ENCODE peak calls at places on chromosomes 7 and 10, in seven cellular contexts. One of them, this sample, is unnamed.

GRCh38 chr7:140403878-140404564 is at the start of gene RAB19:
- DNase-seq in heart right ventricle: no peak
- DNase-seq in IMR-90: no peak
- DNase-seq in tibial nerve: no peak
- DNase-seq in thyroid gland: peak
- DNase-seq in A549: no peak
- DNase-seq in left ventricle myocardium inferior: no peak
- DNase-seq in this sample: no peak

GRCh38 chr7:47621347-47621746 is 39.4 kb upstream of the TNS3 start:
- DNase-seq in heart right ventricle: no peak
- DNase-seq in IMR-90: no peak
- DNase-seq in tibial nerve: no peak
- DNase-seq in thyroid gland: no peak
- DNase-seq in A549: no peak
- DNase-seq in left ventricle myocardium inferior: no peak
- DNase-seq in this sample: no peak

GRCh38 chr7:20598479-20599419 is 16.7 kb upstream of the ABCB5 start:
- DNase-seq in heart right ventricle: no peak
- DNase-seq in IMR-90: peak
- DNase-seq in tibial nerve: peak
- DNase-seq in thyroid gland: peak
- DNase-seq in A549: peak
- DNase-seq in left ventricle myocardium inferior: no peak
- DNase-seq in this sample: no peak

GRCh38 chr7:40047661-40048060 is 86.8 kb downstream of the MPLKIP start:
- DNase-seq in heart right ventricle: no peak
- DNase-seq in IMR-90: no peak
- DNase-seq in tibial nerve: no peak
- DNase-seq in thyroid gland: no peak
- DNase-seq in A549: no peak
- DNase-seq in left ventricle myocardium inferior: no peak
- DNase-seq in this sample: no peak

GRCh38 chr10:82245157-82245556 is 370.2 kb downstream of the NRG3 start:
- DNase-seq in heart right ventricle: no peak
- DNase-seq in IMR-90: no peak
- DNase-seq in tibial nerve: no peak
- DNase-seq in thyroid gland: no peak
- DNase-seq in A549: no peak
- DNase-seq in left ventricle myocardium inferior: no peak
- DNase-seq in this sample: no peak

GRCh38 chr10:49362596-49363260 is 33.2 kb downstream of the DRGX start:
- DNase-seq in heart right ventricle: no peak
- DNase-seq in IMR-90: no peak
- DNase-seq in tibial nerve: no peak
- DNase-seq in thyroid gland: no peak
- DNase-seq in A549: no peak
- DNase-seq in left ventricle myocardium inferior: no peak
- DNase-seq in this sample: no peak

GRCh38 chr10:51425431-51425830 is 274.0 kb downstream of the CSTF2T start:
- DNase-seq in heart right ventricle: peak
- DNase-seq in IMR-90: no peak
- DNase-seq in tibial nerve: no peak
- DNase-seq in thyroid gland: no peak
- DNase-seq in A549: no peak
- DNase-seq in left ventricle myocardium inferior: peak
- DNase-seq in this sample: no peak

GRCh38 chr7:7157177-7157886 is 25.0 kb upstream of the C1GALT1 start:
- DNase-seq in heart right ventricle: no peak
- DNase-seq in IMR-90: peak
- DNase-seq in tibial nerve: peak
- DNase-seq in thyroid gland: no peak
- DNase-seq in A549: no peak
- DNase-seq in left ventricle myocardium inferior: no peak
- DNase-seq in this sample: no peak

GRCh38 chr7:140404565-140405080 is 765 bp downstream of the RAB19 start:
- DNase-seq in heart right ventricle: no peak
- DNase-seq in IMR-90: no peak
- DNase-seq in tibial nerve: no peak
- DNase-seq in thyroid gland: no peak
- DNase-seq in A549: no peak
- DNase-seq in left ventricle myocardium inferior: no peak
- DNase-seq in this sample: no peak

GRCh38 chr7:16078076-16078952 is 343.0 kb downstream of the CRPPA start:
- DNase-seq in heart right ventricle: no peak
- DNase-seq in IMR-90: peak
- DNase-seq in tibial nerve: peak
- DNase-seq in thyroid gland: no peak
- DNase-seq in A549: peak
- DNase-seq in left ventricle myocardium inferior: no peak
- DNase-seq in this sample: no peak

GRCh38 chr10:22631185-22631584 is 83.2 kb downstream of the PIP4K2A start:
- DNase-seq in heart right ventricle: no peak
- DNase-seq in IMR-90: no peak
- DNase-seq in tibial nerve: no peak
- DNase-seq in thyroid gland: no peak
- DNase-seq in A549: no peak
- DNase-seq in left ventricle myocardium inferior: no peak
- DNase-seq in this sample: no peak

GRCh38 chr10:125208854-125209545 is 48.6 kb upstream of the CTBP2 start:
- DNase-seq in heart right ventricle: no peak
- DNase-seq in IMR-90: no peak
- DNase-seq in tibial nerve: no peak
- DNase-seq in thyroid gland: no peak
- DNase-seq in A549: no peak
- DNase-seq in left ventricle myocardium inferior: no peak
- DNase-seq in this sample: no peak

GRCh38 chr7:153190452-153190851 is 430.9 kb downstream of the ACTR3B start:
- DNase-seq in heart right ventricle: no peak
- DNase-seq in IMR-90: no peak
- DNase-seq in tibial nerve: no peak
- DNase-seq in thyroid gland: peak
- DNase-seq in A549: peak
- DNase-seq in left ventricle myocardium inferior: no peak
- DNase-seq in this sample: no peak

GRCh38 chr10:118543714-118544400 is 51.6 kb downstream of the PRLHR start:
- DNase-seq in heart right ventricle: peak
- DNase-seq in IMR-90: peak
- DNase-seq in tibial nerve: no peak
- DNase-seq in thyroid gland: peak
- DNase-seq in A549: peak
- DNase-seq in left ventricle myocardium inferior: peak
- DNase-seq in this sample: no peak

DNA sequence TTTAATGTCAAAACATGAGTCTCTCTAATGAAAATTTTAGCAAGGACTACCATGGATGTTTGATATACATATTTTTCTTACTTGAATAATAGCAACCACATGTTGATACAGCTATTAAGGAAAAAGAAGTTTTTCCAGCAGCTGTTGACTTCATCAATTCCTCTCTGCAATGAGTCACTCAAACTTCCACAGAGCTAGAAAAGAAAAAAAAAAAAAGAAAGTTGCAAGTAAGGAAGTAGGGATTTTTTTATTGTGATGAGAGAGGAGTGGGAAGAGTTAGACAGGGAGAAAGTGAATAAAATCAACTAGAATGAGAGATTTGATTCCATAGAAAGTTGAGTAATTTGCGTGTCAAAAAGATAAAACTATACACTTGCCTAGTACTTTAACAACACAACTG is 46.2 kb downstream of the CAV1 start:
- DNase-seq in heart right ventricle: no peak
- DNase-seq in IMR-90: peak
- DNase-seq in tibial nerve: no peak
- DNase-seq in thyroid gland: no peak
- DNase-seq in A549: no peak
- DNase-seq in left ventricle myocardium inferior: no peak
- DNase-seq in this sample: no peak
- H3K4me3 ChIP-seq in heart right ventricle: no peak
- H3K4me3 ChIP-seq in IMR-90: no peak
- H3K4me3 ChIP-seq in tibial nerve: no peak
- H3K4me3 ChIP-seq in thyroid gland: no peak
- H3K4me3 ChIP-seq in A549: no peak
- H3K4me3 ChIP-seq in left ventricle myocardium inferior: no peak
- H3K4me3 ChIP-seq in this sample: no peak

DNA sequence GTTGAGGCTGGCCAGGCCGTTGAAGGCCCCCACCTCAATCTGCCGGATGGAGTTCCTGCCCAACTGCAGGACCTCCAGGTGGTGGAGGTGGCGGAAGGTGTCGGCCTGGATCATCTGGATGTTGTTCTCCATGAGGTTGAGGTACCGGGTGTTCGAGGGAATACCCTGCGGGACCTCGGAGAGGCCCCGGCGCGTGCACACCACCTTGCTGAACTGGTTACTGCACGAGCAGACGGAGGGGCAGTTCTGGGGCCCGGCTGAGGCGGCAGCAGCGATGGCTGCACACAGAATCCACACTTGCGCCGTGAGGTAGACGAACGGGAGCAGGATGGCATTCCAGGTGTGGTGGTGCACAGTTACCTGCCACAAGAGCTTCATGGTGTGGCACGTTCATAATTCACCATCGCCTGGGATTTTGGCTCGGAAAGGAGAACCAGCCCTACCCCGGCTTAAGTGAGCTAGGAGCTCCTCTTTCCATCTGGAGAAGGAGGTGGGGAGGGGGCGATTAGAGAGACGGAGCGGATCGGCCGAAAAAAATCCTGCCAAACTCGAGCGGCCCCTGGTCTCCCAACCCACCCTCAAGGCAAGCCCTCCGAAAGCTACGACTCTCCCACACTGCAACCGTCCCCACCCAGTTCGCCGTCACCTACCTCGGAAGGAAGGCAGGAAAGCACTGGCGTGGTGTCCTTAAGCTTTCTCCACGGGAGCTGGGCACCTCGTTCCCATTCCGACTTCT is 806 bp downstream of the LRRC4 start:
- DNase-seq in heart right ventricle: no peak
- DNase-seq in IMR-90: no peak
- DNase-seq in tibial nerve: no peak
- DNase-seq in thyroid gland: no peak
- DNase-seq in A549: no peak
- DNase-seq in left ventricle myocardium inferior: no peak
- DNase-seq in this sample: no peak
- H3K27ac ChIP-seq in heart right ventricle: no peak
- H3K27ac ChIP-seq in IMR-90: no peak
- H3K27ac ChIP-seq in tibial nerve: peak
- H3K27ac ChIP-seq in thyroid gland: no peak
- H3K27ac ChIP-seq in A549: no peak
- H3K27ac ChIP-seq in left ventricle myocardium inferior: peak
- H3K27ac ChIP-seq in this sample: no peak

DNA sequence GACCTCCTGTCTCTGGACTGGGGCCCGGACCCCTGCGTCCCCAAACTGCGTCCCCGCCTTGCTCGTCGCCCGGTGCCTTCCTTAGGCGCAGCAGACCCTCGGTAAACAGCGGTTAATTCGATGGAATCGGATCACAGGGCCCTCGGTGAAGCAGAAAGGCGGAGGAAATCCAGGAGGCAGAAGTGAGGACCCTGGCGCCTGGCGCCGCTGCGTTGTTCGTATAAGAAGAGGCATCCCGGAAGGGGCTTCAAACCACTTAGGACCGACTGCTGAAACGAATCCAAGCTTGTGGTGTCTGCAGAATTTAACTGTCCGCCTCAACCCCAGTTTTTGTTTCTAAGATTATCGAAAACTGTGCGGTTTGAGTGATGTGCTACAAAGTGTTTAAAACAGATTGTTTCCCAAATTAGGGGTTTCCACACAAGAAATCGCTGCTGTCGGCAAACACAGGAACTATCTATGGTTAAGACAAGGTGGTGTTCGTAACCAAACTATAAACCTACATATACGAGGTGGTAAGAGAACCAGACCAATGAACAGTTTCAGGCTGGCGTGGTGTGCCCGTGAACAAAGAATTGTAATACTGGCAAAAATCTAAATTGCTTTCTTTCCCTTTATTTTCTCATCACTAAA is 760 bp upstream of the DGKI start:
- DNase-seq in heart right ventricle: no peak
- DNase-seq in IMR-90: no peak
- DNase-seq in tibial nerve: peak
- DNase-seq in thyroid gland: peak
- DNase-seq in A549: no peak
- DNase-seq in left ventricle myocardium inferior: no peak
- DNase-seq in this sample: no peak
- H3K4me3 ChIP-seq in heart right ventricle: peak
- H3K4me3 ChIP-seq in IMR-90: no peak
- H3K4me3 ChIP-seq in tibial nerve: no peak
- H3K4me3 ChIP-seq in thyroid gland: peak
- H3K4me3 ChIP-seq in A549: no peak
- H3K4me3 ChIP-seq in left ventricle myocardium inferior: peak
- H3K4me3 ChIP-seq in this sample: peak

GRCh38 chr10:97531401-97531985 is 32.8 kb downstream of the UBTD1 start:
- DNase-seq in heart right ventricle: no peak
- DNase-seq in IMR-90: peak
- DNase-seq in tibial nerve: no peak
- DNase-seq in thyroid gland: no peak
- DNase-seq in A549: no peak
- DNase-seq in left ventricle myocardium inferior: no peak
- DNase-seq in this sample: no peak

GRCh38 chr10:97529685-97530465 is 31.2 kb downstream of the UBTD1 start:
- DNase-seq in heart right ventricle: no peak
- DNase-seq in IMR-90: no peak
- DNase-seq in tibial nerve: no peak
- DNase-seq in thyroid gland: no peak
- DNase-seq in A549: no peak
- DNase-seq in left ventricle myocardium inferior: no peak
- DNase-seq in this sample: no peak

GRCh38 chr10:97534746-97535367 is 36.1 kb downstream of the UBTD1 start:
- DNase-seq in heart right ventricle: no peak
- DNase-seq in IMR-90: no peak
- DNase-seq in tibial nerve: no peak
- DNase-seq in thyroid gland: no peak
- DNase-seq in A549: peak
- DNase-seq in left ventricle myocardium inferior: no peak
- DNase-seq in this sample: peak

GRCh38 chr10:97533888-97534287 is 35.2 kb downstream of the UBTD1 start:
- DNase-seq in heart right ventricle: no peak
- DNase-seq in IMR-90: no peak
- DNase-seq in tibial nerve: no peak
- DNase-seq in thyroid gland: no peak
- DNase-seq in A549: no peak
- DNase-seq in left ventricle myocardium inferior: no peak
- DNase-seq in this sample: no peak

DNA sequence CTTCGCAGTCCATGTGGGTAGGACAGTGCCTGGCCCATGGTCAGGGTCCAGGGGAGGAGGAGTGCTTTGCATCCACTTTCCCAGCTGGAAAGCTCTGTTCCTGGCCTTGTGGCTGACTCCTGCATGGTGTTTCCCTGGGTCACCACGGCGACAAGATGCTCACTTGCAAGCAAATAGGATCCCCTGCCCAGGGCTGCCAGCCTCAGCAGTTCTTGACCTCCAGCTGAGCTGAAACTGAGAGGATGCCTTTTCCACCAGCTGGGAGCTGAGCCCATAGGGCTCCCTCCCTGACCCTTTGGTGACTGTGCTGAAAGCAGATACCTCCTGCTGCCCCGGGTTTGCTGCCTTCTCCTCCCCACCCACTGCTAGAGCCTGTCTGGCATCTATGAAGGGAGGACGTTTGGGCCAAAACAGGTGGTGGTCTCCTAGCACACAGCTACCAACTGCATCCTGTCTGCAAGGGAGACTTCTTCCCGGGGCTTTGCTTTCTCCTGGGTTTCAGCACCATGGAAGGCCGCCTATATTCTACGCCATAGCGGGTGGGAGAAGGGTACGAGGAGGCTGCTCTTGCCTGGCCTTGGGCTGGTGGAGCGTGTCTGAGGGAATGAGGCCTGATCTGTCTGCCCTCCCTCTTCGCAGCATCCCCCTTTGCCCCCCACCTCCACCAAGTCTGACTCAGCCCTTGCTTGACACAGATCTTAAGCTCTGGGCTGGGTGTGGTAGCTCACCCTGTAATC is 34.4 kb downstream of the UBTD1 start:
- DNase-seq in heart right ventricle: no peak
- DNase-seq in IMR-90: peak
- DNase-seq in tibial nerve: no peak
- DNase-seq in thyroid gland: no peak
- DNase-seq in A549: peak
- DNase-seq in left ventricle myocardium inferior: no peak
- DNase-seq in this sample: no peak
- H3K27ac ChIP-seq in heart right ventricle: no peak
- H3K27ac ChIP-seq in IMR-90: no peak
- H3K27ac ChIP-seq in tibial nerve: no peak
- H3K27ac ChIP-seq in thyroid gland: no peak
- H3K27ac ChIP-seq in A549: no peak
- H3K27ac ChIP-seq in left ventricle myocardium inferior: no peak
- H3K27ac ChIP-seq in this sample: no peak